ENCODE peak calls at places on chromosomes 2 and 18, in eight cellular contexts. K is K562, E is GM12878, D is GM23338, S is endothelial cell of umbilical vein, Z is HCT116, O is H1, Y is HepG2. Q is an unnamed sample.

GRCh38 chr2:199819746-199820145 is 31.2 kb downstream of the FTCDNL1 start:
- DNase-seq in K (no peak), E (no peak), D (no peak), S (no peak), Z (no peak), O (no peak), Y (no peak), Q (no peak)

GRCh38 chr2:136530154-136530553 is 235.2 kb upstream of the THSD7B start:
- DNase-seq in K (no peak), E (no peak), D (peak), S (no peak), Z (no peak), O (no peak), Y (no peak), Q (no peak)

GRCh38 chr18:58862851-58863538 is 1.7 kb upstream of the ZNF532 start:
- DNase-seq in K (no peak), E (no peak), D (peak), S (peak), Z (peak), O (no peak), Y (no peak), Q (no peak)

GRCh38 chr2:241539616-241540374 is 18.8 kb upstream of the BOK start:
- DNase-seq in K (no peak), E (no peak), D (no peak), S (no peak), Z (no peak), O (no peak), Y (no peak), Q (no peak)

GRCh38 chr2:23385748-23386421 is 906 bp downstream of the KLHL29 start:
- DNase-seq in K (no peak), E (no peak), D (peak), S (peak), Z (no peak), O (no peak), Y (no peak), Q (no peak)

GRCh38 chr2:166593403-166593802 is 99.4 kb upstream of the SCN7A start:
- DNase-seq in K (no peak), E (no peak), D (no peak), S (peak), Z (no peak), O (no peak), Y (no peak), Q (no peak)

GRCh38 chr2:77149565-77149964 is 372.6 kb downstream of the LRRTM4 start:
- DNase-seq in K (no peak), E (no peak), D (no peak), S (no peak), Z (no peak), O (no peak), Y (no peak), Q (no peak)

GRCh38 chr2:194264586-194264985 is 1392.4 kb upstream of the SLC39A10 start:
- DNase-seq in K (no peak), E (no peak), D (no peak), S (no peak), Z (no peak), O (no peak), Y (no peak), Q (no peak)

GRCh38 chr18:46481048-46481846 is 175.8 kb downstream of the LOXHD1 start:
- DNase-seq in K (peak), E (no peak), D (peak), S (peak), Z (peak), O (no peak), Y (peak), Q (peak)

GRCh38 chr2:67572721-67573485 is 175.8 kb downstream of the ETAA1 start:
- DNase-seq in K (no peak), E (no peak), D (no peak), S (no peak), Z (no peak), O (no peak), Y (no peak), Q (no peak)
- H3K27ac ChIP-seq in K (no peak), E (no peak), D (no peak), S (no peak), Z (no peak), O (no peak), Y (no peak), Q (no peak)

DNA sequence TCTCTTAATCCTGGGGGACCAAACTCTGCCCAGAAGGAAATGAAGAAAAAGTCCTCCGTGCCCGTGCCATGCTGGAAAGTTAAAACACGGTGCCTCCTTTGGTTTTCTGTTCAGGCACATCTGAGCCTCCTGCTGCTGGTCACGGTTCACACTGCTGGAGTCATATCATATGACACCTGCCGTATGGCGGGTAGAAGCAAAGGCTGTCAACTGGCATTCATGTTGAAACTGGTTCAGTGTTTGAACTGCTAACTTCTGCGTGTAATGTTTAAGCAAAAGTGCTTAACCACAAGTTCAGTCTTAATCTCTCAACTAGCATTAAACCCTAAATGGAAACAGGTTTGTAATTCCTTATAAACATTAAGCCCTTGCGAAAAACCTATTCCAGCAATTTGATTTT is 3.1 kb downstream of the STK39 start:
- DNase-seq in K (no peak), E (no peak), D (no peak), S (no peak), Z (no peak), O (no peak), Y (peak), Q (no peak)
- TF ChIP-seq POLR2AphosphoS5 in K (no peak), E (no peak), D (no peak), S (no peak), Z (no peak), O (no peak), Y (no peak), Q (no peak)

DNA sequence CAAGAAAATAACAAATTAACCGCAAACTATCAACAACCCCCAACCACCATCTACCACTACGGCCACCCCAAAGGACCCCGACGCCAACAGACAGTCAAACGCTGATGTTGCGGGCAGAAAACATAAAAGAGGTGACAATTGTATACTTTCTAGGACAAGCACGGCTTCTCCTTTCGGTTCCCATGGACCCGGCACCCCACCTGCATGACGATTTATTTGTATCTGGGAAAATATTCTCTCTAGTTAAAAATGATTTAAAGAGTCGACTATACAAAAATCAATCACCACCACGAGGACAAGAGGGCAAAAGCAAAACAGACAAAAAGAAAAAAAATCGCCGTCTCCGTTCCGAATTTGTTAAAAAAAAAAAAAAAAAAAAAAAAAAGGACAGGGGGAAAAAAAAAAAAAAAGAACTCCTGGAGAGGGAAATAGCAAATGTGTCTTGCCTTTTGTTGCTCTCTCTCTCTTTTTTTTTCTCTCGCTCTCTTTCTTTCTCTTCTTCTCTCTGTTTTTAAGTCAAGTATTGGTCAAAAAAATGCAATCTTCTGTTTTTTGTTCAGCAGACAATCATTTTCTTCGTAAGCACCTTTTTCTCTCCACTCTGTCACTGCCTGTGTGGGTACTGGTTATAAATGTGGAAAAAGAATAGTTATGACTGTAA is 3.6 kb downstream of the SIX3 start:
- DNase-seq in K (no peak), E (no peak), D (no peak), S (no peak), Z (no peak), O (no peak), Y (no peak), Q (no peak)
- TF ChIP-seq EZH2 in K (no peak), E (no peak), D (peak), S (no peak), Z (no peak), O (no peak), Y (no peak), Q (no peak)

GRCh38 chr18:31261792-31262582 is 56.0 kb upstream of the DSG1 start:
- DNase-seq in K (no peak), E (no peak), D (peak), S (no peak), Z (no peak), O (no peak), Y (peak), Q (no peak)
- H3K27ac ChIP-seq in K (no peak), E (no peak), D (no peak), S (no peak), Z (no peak), O (no peak), Y (no peak), Q (no peak)

GRCh38 chr2:203045867-203046266 is 31.2 kb downstream of the NBEAL1 start:
- DNase-seq in K (no peak), E (no peak), D (no peak), S (no peak), Z (no peak), O (no peak), Y (no peak), Q (no peak)
- TF ChIP-seq POLR2AphosphoS5 in K (no peak), E (no peak), D (no peak), S (no peak), Z (no peak), O (no peak), Y (no peak), Q (no peak)

GRCh38 chr2:176106636-176107539 is at the start of gene HOXD11:
- DNase-seq in K (no peak), E (no peak), D (peak), S (peak), Z (no peak), O (no peak), Y (no peak), Q (no peak)
- TF ChIP-seq EZH2 in K (no peak), E (no peak), D (peak), S (peak), Z (no peak), O (peak), Y (no peak), Q (no peak)

Q was measured in SK-N-MC.